ENCODE peak calls at places on chromosomes 4 and X, in eight cellular contexts. T, R, L, U, M, W, E and Q are unnamed samples.

GRCh38 chrX:49172280-49172780 is 632 bp downstream of the PLP2 start:
- DNase-seq in T (peak; percentile 57), R (peak; percentile 86), L (no peak), U (no peak), M (peak; percentile 74), W (peak; percentile 20), E (peak; percentile 41), Q (peak; percentile 92)

GRCh38 chr4:158032733-158033415 is 140.0 kb downstream of the GASK1B start:
- DNase-seq in T (no peak), R (no peak), L (no peak), U (no peak), M (no peak), W (no peak), E (no peak), Q (no peak)

GRCh38 chrX:20965270-20966044 is 408.8 kb upstream of the CNKSR2 start:
- DNase-seq in T (peak; percentile 4), R (no peak), L (no peak), U (no peak), M (no peak), W (no peak), E (no peak), Q (no peak)

GRCh38 chrX:38699603-38700110 is 101.6 kb upstream of the MID1IP1 start:
- DNase-seq in T (no peak), R (no peak), L (no peak), U (no peak), M (no peak), W (no peak), E (no peak), Q (no peak)

GRCh38 chr4:39976945-39977488 is 694 bp downstream of the PDS5A start:
- DNase-seq in T (peak; percentile 19), R (peak; percentile 88), L (no peak), U (peak; percentile 38), M (peak; percentile 65), W (no peak), E (peak; percentile 4), Q (no peak)

GRCh38 chr4:153467154-153467896 is 1.2 kb downstream of the TMEM131L start:
- DNase-seq in T (peak; percentile 83), R (peak; percentile 94), L (peak; percentile 36), U (no peak), M (peak; percentile 66), W (no peak), E (peak; percentile 78), Q (peak; percentile 97)

GRCh38 chr4:121256346-121256745 is 92.2 kb upstream of the TNIP3 start:
- DNase-seq in T (no peak), R (no peak), L (no peak), U (no peak), M (no peak), W (peak; percentile 80), E (no peak), Q (no peak)

GRCh38 chrX:143017272-143017671 is 8.5 kb upstream of the SPANXN4 start:
- DNase-seq in T (no peak), R (no peak), L (no peak), U (no peak), M (no peak), W (no peak), E (no peak), Q (no peak)

GRCh38 chr4:151436093-151436518 is 27.1 kb downstream of the FHIP1A start:
- DNase-seq in T (no peak), R (no peak), L (no peak), U (no peak), M (no peak), W (peak; percentile 40), E (no peak), Q (no peak)

GRCh38 chr4:47650584-47651130 is 165.6 kb downstream of the ATP10D start:
- DNase-seq in T (no peak), R (no peak), L (no peak), U (no peak), M (no peak), W (peak; percentile 51), E (no peak), Q (no peak)

GRCh38 chr4:47640911-47641310 is 155.8 kb downstream of the ATP10D start:
- DNase-seq in T (no peak), R (no peak), L (no peak), U (no peak), M (no peak), W (peak; percentile 46), E (no peak), Q (no peak)

GRCh38 chr4:80709082-80709869 is 321.2 kb upstream of the BMP3 start:
- DNase-seq in T (no peak), R (no peak), L (no peak), U (peak; percentile 29), M (no peak), W (no peak), E (no peak), Q (no peak)

GRCh38 chrX:38312436-38312835 is 14.9 kb downstream of the RPGR start:
- DNase-seq in T (no peak), R (no peak), L (no peak), U (no peak), M (no peak), W (peak; percentile 84), E (no peak), Q (no peak)

GRCh38 chr4:169440446-169440845 is 169.7 kb upstream of the SH3RF1 start:
- DNase-seq in T (no peak), R (peak; percentile 39), L (no peak), U (no peak), M (peak; percentile 40), W (no peak), E (no peak), Q (no peak)

GRCh38 chr4:140003851-140004579 is 150.0 kb downstream of the MAML3 start:
- DNase-seq in T (no peak), R (no peak), L (no peak), U (no peak), M (no peak), W (peak; percentile 8), E (no peak), Q (no peak)

GRCh38 chr4:139988863-139989765 is 164.9 kb downstream of the MAML3 start:
- DNase-seq in T (peak; percentile 67), R (no peak), L (no peak), U (no peak), M (peak; percentile 75), W (peak; percentile 97), E (no peak), Q (no peak)

GRCh38 chrX:43313035-43313434 is 343.1 kb upstream of the MAOA start:
- DNase-seq in T (no peak), R (no peak), L (no peak), U (no peak), M (no peak), W (no peak), E (no peak), Q (no peak)

GRCh38 chr4:110518889-110519490 is 43.0 kb downstream of the ENPEP start:
- DNase-seq in T (peak; percentile 62), R (no peak), L (no peak), U (no peak), M (no peak), W (peak; percentile 22), E (no peak), Q (no peak)

GRCh38 chr4:147933316-147933715 is 201.4 kb downstream of the ARHGAP10 start:
- DNase-seq in T (peak; percentile 34), R (no peak), L (no peak), U (no peak), M (no peak), W (peak; percentile 59), E (peak; percentile 56), Q (no peak)

GRCh38 chr4:10101559-10102192 is 14.9 kb downstream of the WDR1 start:
- DNase-seq in T (no peak), R (peak; percentile 59), L (no peak), U (no peak), M (no peak), W (no peak), E (peak; percentile 47), Q (no peak)

GRCh38 chrX:78330068-78330467 is 2.7 kb upstream of the CYSLTR1 start:
- DNase-seq in T (no peak), R (no peak), L (no peak), U (no peak), M (no peak), W (no peak), E (no peak), Q (no peak)
- H3K4me1 ChIP-seq in T (peaks cover 16% of the 10 kb centered on the region), R (no peaks in the 10 kb centered on the region), L (no peaks in the 10 kb centered on the region), U (peaks cover 35% of the 10 kb centered on the region), M (peaks cover 4% of the 10 kb centered on the region), W (no peaks in the 10 kb centered on the region), E (no peaks in the 10 kb centered on the region), Q (no peaks in the 10 kb centered on the region)

DNA sequence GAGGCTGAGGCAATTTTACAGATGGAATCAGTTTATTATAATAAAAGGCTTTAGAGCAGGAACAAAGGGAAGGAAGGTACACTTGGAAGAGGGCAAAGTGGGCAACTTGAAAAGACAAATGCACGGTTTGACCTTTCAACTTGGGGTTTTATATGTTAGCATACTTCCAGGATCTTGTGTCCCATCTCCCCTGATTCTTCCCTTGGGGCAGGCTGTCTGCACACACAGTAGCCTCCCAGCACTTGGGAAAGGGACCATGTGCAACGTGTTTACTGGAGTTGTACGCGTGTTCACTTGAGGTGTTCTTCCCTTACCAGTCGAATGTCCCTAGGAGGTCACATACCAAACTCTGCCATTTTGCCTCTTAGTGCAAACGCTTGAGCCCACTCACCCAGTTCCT is 7.3 kb downstream of the PPA2 start:
- DNase-seq in T (no peak), R (no peak), L (no peak), U (no peak), M (no peak), W (no peak), E (no peak), Q (no peak)
- H3K27ac ChIP-seq in T (no peak overlapping the region), R (no peak overlapping the region), L (no peak overlapping the region), U (no peak overlapping the region), M (no peak overlapping the region), W (no peak overlapping the region), E (no peak overlapping the region), Q (no peak overlapping the region)

DNA sequence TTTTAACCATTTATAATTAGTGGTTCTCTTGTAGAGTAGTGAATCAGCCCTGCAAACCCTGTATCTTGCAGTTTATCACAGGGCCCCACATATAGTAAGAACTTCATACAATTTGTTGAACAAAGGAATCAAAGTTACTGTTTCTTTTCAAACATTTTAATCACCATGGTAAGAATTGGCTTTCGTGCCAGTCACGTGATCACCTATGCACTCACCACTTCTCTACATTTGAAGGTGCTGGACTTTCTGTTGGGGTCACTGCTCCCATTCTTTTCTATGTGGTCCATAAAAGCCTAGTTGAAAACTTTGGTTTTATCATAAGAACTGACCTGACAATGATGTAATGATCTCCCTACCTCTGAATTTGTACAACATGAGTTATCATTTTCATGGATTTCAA is 426.4 kb upstream of the CPEB2 start:
- DNase-seq in T (no peak), R (no peak), L (no peak), U (no peak), M (no peak), W (no peak), E (no peak), Q (no peak)
- H3K4me1 ChIP-seq in T (no peaks in the 10 kb centered on the region), R (no peaks in the 10 kb centered on the region), L (no peaks in the 10 kb centered on the region), U (no peaks in the 10 kb centered on the region), M (no peaks in the 10 kb centered on the region), W (no peaks in the 10 kb centered on the region), E (no peaks in the 10 kb centered on the region), Q (no peaks in the 10 kb centered on the region)

GRCh38 chr4:122912810-122913575 is 9.4 kb downstream of the NUDT6 start:
- DNase-seq in T (no peak), R (no peak), L (no peak), U (no peak), M (no peak), W (no peak), E (no peak), Q (no peak)
- H3K27ac ChIP-seq in T (no peak overlapping the region), R (no peak overlapping the region), L (no peak overlapping the region), U (no peak overlapping the region), M (no peak overlapping the region), W (no peak overlapping the region), E (no peak overlapping the region), Q (no peak overlapping the region)

GRCh38 chrX:154056739-154057367 is 37.2 kb upstream of the IRAK1 start:
- DNase-seq in T (no peak), R (peak; percentile 78), L (no peak), U (peak; percentile 11), M (no peak), W (peak; percentile 20), E (no peak), Q (no peak)
- H3K4me1 ChIP-seq in T (no peaks in the 10 kb centered on the region), R (peaks cover 12% of the 10 kb centered on the region), L (no peaks in the 10 kb centered on the region), U (peaks cover 24% of the 10 kb centered on the region), M (no peaks in the 10 kb centered on the region), W (peaks cover 10% of the 10 kb centered on the region), E (peaks cover 40% of the 10 kb centered on the region), Q (peaks cover 7% of the 10 kb centered on the region)